ENCODE peak calls at places on chromosome 4, in four cellular contexts. D, M, U and S are unnamed samples.

GRCh38 chr4:185309770-185310169 is 86.0 kb downstream of the LRP2BP start:
- DNase-seq in D (no peak), M (no peak), U (no peak), S (no peak)

GRCh38 chr4:113327513-113327912 is 278.1 kb downstream of the ANK2 start:
- DNase-seq in D (peak; percentile 19), M (no peak), U (peak; percentile 94), S (no peak)

GRCh38 chr4:141130947-141131545 is 2.2 kb downstream of the RNF150 start:
- DNase-seq in D (no peak), M (no peak), U (no peak), S (no peak)

GRCh38 chr4:71304289-71304850 is 34.5 kb upstream of the SLC4A4 start:
- DNase-seq in D (no peak), M (no peak), U (no peak), S (no peak)

GRCh38 chr4:172411180-172411579 is 598.0 kb downstream of the GALNTL6 start:
- DNase-seq in D (no peak), M (no peak), U (peak; percentile 1), S (no peak)

GRCh38 chr4:108141213-108142045 is 27.3 kb downstream of the LEF1 start:
- DNase-seq in D (no peak), M (no peak), U (no peak), S (no peak)

GRCh38 chr4:183012862-183013855 is 85.9 kb upstream of the WWC2 start:
- DNase-seq in D (no peak), M (peak; percentile 54), U (peak; percentile 9), S (no peak)

GRCh38 chr4:16007471-16008095 is 44.6 kb upstream of the FGFBP2 start:
- DNase-seq in D (no peak), M (no peak), U (no peak), S (no peak)

GRCh38 chr4:174503079-174503724 is 19.1 kb downstream of the HPGD start:
- DNase-seq in D (no peak), M (no peak), U (no peak), S (no peak)

GRCh38 chr4:139666735-139667266 is 1.2 kb downstream of the MGST2 start:
- DNase-seq in D (peak; percentile 76), M (no peak), U (peak; percentile 74), S (no peak)

GRCh38 chr4:53478671-53479456 is 101.4 kb downstream of the FIP1L1 start:
- DNase-seq in D (peak; percentile 94), M (no peak), U (peak; percentile 60), S (no peak)

GRCh38 chr4:111986125-111986524 is 159.1 kb upstream of the FAM241A start:
- DNase-seq in D (no peak), M (no peak), U (no peak), S (no peak)

GRCh38 chr4:153154010-153154975 is 50.0 kb upstream of the TRIM2 start:
- DNase-seq in D (peak; percentile 68), M (no peak), U (peak; percentile 42), S (no peak)

GRCh38 chr4:153790962-153791551 is 2.2 kb upstream of the SFRP2 start:
- DNase-seq in D (no peak), M (peak; percentile 91), U (peak; percentile 47), S (peak; percentile 88)

GRCh38 chr4:65918217-65918616 is 247.9 kb upstream of the EPHA5 start:
- DNase-seq in D (no peak), M (no peak), U (no peak), S (no peak)

GRCh38 chr4:98935633-98936032 is 6.7 kb upstream of the EIF4E start:
- DNase-seq in D (no peak), M (no peak), U (no peak), S (no peak)

GRCh38 chr4:69881173-69881773 is 21.3 kb upstream of the SULT1E1 start:
- DNase-seq in D (peak; percentile 44), M (peak; percentile 26), U (peak; percentile 44), S (no peak)

GRCh38 chr4:92529510-92529909 is 225.7 kb downstream of the GRID2 start:
- DNase-seq in D (no peak), M (no peak), U (no peak), S (no peak)

GRCh38 chr4:113509851-113510250 is 251.7 kb downstream of the CAMK2D start:
- DNase-seq in D (no peak), M (no peak), U (no peak), S (no peak)

GRCh38 chr4:85762204-85762884 is 287.4 kb downstream of the ARHGAP24 start:
- DNase-seq in D (peak; percentile 93), M (no peak), U (peak; percentile 80), S (no peak)

GRCh38 chr4:82145850-82146249 is 227.9 kb downstream of the HNRNPD start:
- DNase-seq in D (no peak), M (no peak), U (no peak), S (no peak)

GRCh38 chr4:7002336-7002735 is 40.8 kb upstream of the TADA2B start:
- DNase-seq in D (no peak), M (no peak), U (no peak), S (no peak)

GRCh38 chr4:6250235-6250983 is 19.2 kb upstream of the WFS1 start:
- DNase-seq in D (peak; percentile 59), M (peak; percentile 75), U (peak; percentile 66), S (peak; percentile 62)

GRCh38 chr4:84050014-84050413 is 449.1 kb downstream of the NKX6-1 start:
- DNase-seq in D (no peak), M (peak; percentile 63), U (no peak), S (no peak)

GRCh38 chr4:6472008-6472386 is 417 bp downstream of the PPP2R2C start:
- DNase-seq in D (no peak), M (peak; percentile 28), U (no peak), S (peak; percentile 56)

GRCh38 chr4:173917255-173917960 is 366.1 kb downstream of the FBXO8 start:
- DNase-seq in D (peak; percentile 79), M (no peak), U (peak; percentile 84), S (no peak)

GRCh38 chr4:138665851-138666250 is 349.7 kb upstream of the NOCT start:
- DNase-seq in D (no peak), M (no peak), U (no peak), S (no peak)

GRCh38 chr4:42917316-42917715 is 24.8 kb downstream of the GRXCR1 start:
- DNase-seq in D (no peak), M (no peak), U (no peak), S (no peak)

GRCh38 chr4:73417973-73418372 is 13.9 kb downstream of the ALB start:
- DNase-seq in D (peak; percentile 1), M (no peak), U (peak; percentile 2), S (no peak)

GRCh38 chr4:60194214-60194613 is 1005.9 kb upstream of the ADGRL3 start:
- DNase-seq in D (no peak), M (no peak), U (no peak), S (no peak)

GRCh38 chr4:111773858-111774257 is 371.4 kb upstream of the FAM241A start:
- DNase-seq in D (no peak), M (no peak), U (peak; percentile 83), S (no peak)

GRCh38 chr4:99946346-99947189 is at the start of gene DNAJB14:
- DNase-seq in D (peak; percentile 69), M (peak; percentile 80), U (peak; percentile 77), S (no peak)

GRCh38 chr4:79429113-79430034 is 21.3 kb upstream of the GK2 start:
- DNase-seq in D (no peak), M (no peak), U (no peak), S (no peak)

GRCh38 chr4:27360651-27361347 is 500.2 kb downstream of the STIM2 start:
- DNase-seq in D (peak; percentile 4), M (no peak), U (peak; percentile 68), S (no peak)

GRCh38 chr4:105243446-105243845 is 96.8 kb downstream of the TET2 start:
- DNase-seq in D (no peak), M (no peak), U (no peak), S (no peak)

GRCh38 chr4:63296773-63297172 is 1112.5 kb downstream of the TECRL start:
- DNase-seq in D (no peak), M (no peak), U (no peak), S (no peak)

GRCh38 chr4:26220704-26221103 is 100.1 kb upstream of the RBPJ start:
- DNase-seq in D (peak; percentile 83), M (no peak), U (peak; percentile 37), S (no peak)

GRCh38 chr4:165289429-165289785 is 38.1 kb upstream of the MSMO1 start:
- DNase-seq in D (no peak), M (no peak), U (peak; percentile 6), S (no peak)

GRCh38 chr4:106315476-106315967 is 487 bp downstream of the TBCK start:
- DNase-seq in D (peak; percentile 34), M (no peak), U (peak; percentile 61), S (no peak)

DNA sequence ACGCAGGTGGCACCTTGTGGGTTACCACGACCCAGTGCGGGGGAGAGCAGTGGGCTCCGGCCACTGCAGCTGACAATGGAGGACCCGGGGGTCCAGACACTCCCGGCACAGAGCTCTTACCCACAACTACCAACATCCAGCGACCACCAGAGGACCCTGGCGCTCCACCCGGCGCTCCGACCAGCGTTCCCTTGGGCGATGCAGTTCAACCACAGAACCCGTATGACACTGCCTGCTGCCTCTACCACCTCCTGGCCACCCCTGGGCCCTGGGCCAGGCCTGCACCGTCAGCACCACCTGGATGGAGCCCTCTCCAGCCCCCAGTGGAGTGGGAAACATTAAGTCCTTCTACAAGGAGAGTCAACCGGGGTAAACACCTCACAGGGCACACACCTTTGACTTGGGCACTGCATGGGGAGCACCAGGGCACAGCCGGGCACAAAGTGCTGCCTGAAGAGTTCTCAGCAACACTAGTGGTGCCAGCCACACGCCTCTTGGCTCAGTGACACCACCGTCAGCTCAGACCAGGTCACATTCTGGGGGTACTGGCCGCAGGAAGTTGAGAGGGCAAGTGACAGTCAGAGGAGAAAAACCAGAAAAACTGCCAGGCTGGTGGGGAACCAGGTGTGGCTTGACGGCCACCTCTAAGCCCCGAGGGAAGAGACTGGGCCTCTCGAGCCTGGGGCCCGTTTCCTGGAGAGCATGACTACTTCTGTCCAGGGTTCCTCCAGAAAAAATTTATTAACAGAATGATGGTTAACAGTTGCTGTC is 2.6 kb downstream of the CTBP1 start:
- DNase-seq in D (no peak), M (peak; percentile 28), U (peak; percentile 17), S (no peak)
- H3K79me1 ChIP-seq in D (peaks cover 64% of the 10 kb centered on the region), M (peaks cover 8% of the 10 kb centered on the region), U (peaks cover 14% of the 10 kb centered on the region), S (peaks cover 23% of the 10 kb centered on the region)

DNA sequence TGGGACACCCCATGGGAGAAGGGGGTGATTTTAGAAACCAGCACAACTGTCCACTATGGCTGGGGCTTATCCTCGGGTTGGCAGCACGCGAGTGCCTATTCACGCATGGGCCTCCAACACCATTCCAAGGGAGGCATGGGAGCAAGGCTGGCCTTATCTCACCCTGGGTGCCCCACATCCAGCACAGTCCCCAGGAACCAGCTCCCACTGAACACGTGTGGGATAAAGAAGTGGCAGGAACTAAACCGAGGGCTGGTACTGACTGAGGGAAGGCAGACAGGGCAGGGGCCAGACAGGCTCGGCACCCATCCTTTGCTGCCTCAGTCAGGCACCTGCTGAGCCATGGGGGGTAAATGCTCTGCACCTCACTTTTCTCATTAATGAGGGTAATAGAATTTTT is 43.7 kb upstream of the GPR78 start:
- DNase-seq in D (no peak), M (no peak), U (no peak), S (no peak)
- H3K79me1 ChIP-seq in D (no peaks in the 10 kb centered on the region), M (no peaks in the 10 kb centered on the region), U (no peaks in the 10 kb centered on the region), S (no peaks in the 10 kb centered on the region)

DNA sequence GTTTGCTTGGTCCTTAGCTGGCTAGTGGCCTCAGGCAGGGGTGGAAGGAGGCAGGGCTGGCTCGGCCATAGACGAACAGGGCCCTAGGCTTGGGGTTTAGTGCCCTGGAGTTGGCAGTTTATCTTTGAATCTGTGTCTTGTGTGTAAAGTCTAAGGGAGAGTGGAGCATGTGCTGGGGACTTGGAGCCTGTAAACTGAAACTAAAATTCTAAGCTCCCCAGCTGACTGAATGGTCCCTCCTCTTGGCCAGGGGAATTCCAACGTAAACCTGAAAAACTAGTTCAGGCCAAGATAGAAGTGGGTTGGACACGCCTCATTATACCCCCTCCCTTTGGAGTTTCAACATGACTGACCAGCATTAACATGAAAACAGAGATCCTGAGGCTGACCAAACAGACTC is 46.1 kb upstream of the GPR78 start:
- DNase-seq in D (peak; percentile 66), M (peak; percentile 83), U (peak; percentile 75), S (peak; percentile 77)
- H3K79me1 ChIP-seq in D (no peaks in the 10 kb centered on the region), M (no peaks in the 10 kb centered on the region), U (no peaks in the 10 kb centered on the region), S (no peaks in the 10 kb centered on the region)

GRCh38 chr4:1017211-1017610 is 5.8 kb downstream of the FGFRL1 start:
- DNase-seq in D (no peak), M (no peak), U (no peak), S (no peak)
- H3K79me1 ChIP-seq in D (peaks cover 9% of the 10 kb centered on the region), M (no peaks in the 10 kb centered on the region), U (peaks cover 70% of the 10 kb centered on the region), S (peaks cover 6% of the 10 kb centered on the region)